ENCODE peak calls at places on chromosomes 4 and X, in six cellular contexts. U is H1, W is HepG2, G is HCT116, H is SK-N-SH, J is GM12878. T is an unnamed sample.

GRCh38 chrX:84363674-84364073 is 138.6 kb downstream of the HDX start:
- DNase-seq in G (no peak), J (no peak), H (no peak), U (no peak), W (no peak), T (no peak)

GRCh38 chr4:6475492-6476020 is 3.1 kb upstream of the PPP2R2C start:
- DNase-seq in J (no peak), U (peak), H (no peak), W (no peak), G (no peak), T (no peak)

GRCh38 chrX:154596290-154596929 is 11.5 kb downstream of the CTAG1A start:
- DNase-seq in H (no peak), U (peak), J (no peak), W (no peak), G (no peak), T (peak)

GRCh38 chr4:101071241-101071640 is 276.1 kb downstream of the PPP3CA start:
- DNase-seq in G (no peak), H (no peak), W (no peak), J (no peak), U (no peak), T (no peak)

GRCh38 chrX:69203367-69204037 is 38.2 kb upstream of the PJA1 start:
- DNase-seq in W (no peak), U (no peak), G (no peak), J (no peak), H (no peak), T (no peak)

GRCh38 chrX:139304471-139304870 is 226.1 kb upstream of the F9 start:
- DNase-seq in W (no peak), H (no peak), G (no peak), J (no peak), U (no peak), T (no peak)

GRCh38 chrX:68822641-68823410 is 6.0 kb upstream of the EFNB1 start:
- DNase-seq in G (peak), W (peak), U (no peak), J (no peak), H (peak), T (peak)

GRCh38 chr4:151358266-151358665 is 32.9 kb upstream of the SH3D19 start:
- DNase-seq in G (no peak), W (no peak), U (no peak), J (no peak), H (no peak), T (no peak)

GRCh38 chrX:138859421-138859820 is 147.9 kb upstream of the FGF13 start:
- DNase-seq in U (no peak), G (no peak), J (no peak), W (no peak), H (no peak), T (no peak)

GRCh38 chrX:17495052-17495451 is 120.1 kb downstream of the NHS start:
- DNase-seq in J (no peak), U (no peak), G (no peak), H (no peak), W (peak), T (no peak)

GRCh38 chrX:45771560-45772340 is 571.1 kb upstream of the DIPK2B start:
- DNase-seq in W (no peak), U (no peak), H (no peak), G (no peak), J (no peak), T (no peak)
- TF ChIP-seq JUND in W (no peak), U (no peak), H (no peak), G (no peak), J (no peak), T (no peak)

DNA sequence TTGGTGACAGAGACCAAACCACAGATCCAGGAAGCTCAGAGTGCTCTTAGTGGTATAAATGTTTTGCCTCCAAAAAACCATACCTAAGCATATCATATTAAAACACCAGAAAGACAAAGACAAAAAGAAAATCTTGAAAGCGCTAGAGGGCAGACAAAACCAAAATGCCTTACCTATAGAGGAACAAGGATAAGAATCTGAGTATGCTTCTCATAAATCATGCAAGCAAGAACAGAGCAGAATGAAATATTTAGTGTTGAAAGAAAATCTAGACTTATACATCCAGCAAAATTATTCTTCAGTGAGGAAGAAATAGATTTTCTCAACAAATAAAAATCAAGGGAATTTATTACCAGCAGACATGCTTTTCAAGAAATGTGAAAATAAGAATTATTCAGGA is 941.0 kb upstream of the INTU start:
- DNase-seq in W (no peak), G (no peak), J (no peak), U (no peak), H (no peak), T (peak)
- TF ChIP-seq JUND in W (no peak), G (no peak), J (no peak), U (no peak), H (no peak), T (no peak)

GRCh38 chrX:123493857-123494256 is 239.0 kb downstream of the THOC2 start:
- DNase-seq in W (no peak), U (no peak), H (no peak), G (no peak), J (no peak), T (no peak)
- TF ChIP-seq JUND in W (no peak), U (no peak), H (no peak), G (no peak), J (no peak), T (no peak)

GRCh38 chr4:157819693-157820464 is 352.9 kb downstream of the GASK1B start:
- DNase-seq in W (no peak), U (no peak), J (no peak), H (no peak), G (no peak), T (peak)

GRCh38 chr4:157824006-157824405 is 348.8 kb downstream of the GASK1B start:
- DNase-seq in U (no peak), G (no peak), H (no peak), J (no peak), W (no peak), T (no peak)

GRCh38 chr4:157821814-157822213 is 351.0 kb downstream of the GASK1B start:
- DNase-seq in G (no peak), H (no peak), J (no peak), W (no peak), U (no peak), T (no peak)

DNA sequence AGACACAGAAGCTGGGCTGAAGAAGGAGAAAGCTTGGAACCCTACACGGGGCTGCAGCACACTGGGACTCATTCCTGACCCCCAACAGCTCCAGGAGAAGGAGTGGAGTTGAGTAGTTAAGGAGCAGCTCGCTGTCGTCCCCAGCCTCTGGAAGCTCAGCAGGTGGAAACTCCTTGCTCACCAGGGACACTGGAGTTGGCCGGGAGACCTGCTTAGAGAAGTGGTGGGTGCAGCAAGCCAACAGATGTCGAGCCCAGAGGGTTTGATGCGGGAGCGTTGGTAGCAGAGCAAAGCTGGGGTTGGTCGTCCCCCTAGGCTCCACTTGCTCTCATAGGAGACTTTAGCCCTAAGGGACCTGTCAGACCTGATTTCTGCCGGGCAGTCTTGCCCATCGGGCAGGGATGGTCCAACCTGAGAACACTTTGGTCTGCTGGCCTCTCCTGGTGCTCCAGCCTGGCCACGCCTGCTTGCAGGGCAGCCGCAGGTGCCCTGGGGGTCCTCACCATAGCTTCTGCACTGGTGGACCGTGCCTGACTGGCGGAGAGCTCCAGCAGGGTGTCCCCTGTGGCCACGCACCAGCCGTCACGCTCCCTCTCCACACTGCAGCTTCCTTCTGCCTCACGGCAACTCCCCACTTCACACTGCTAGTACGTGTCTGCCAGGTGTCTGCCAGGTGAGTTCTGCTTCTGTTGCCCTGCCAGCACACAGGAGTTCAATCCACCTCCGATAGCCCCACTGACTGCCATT is 353.7 kb downstream of the GASK1B start:
- DNase-seq in G (no peak), U (no peak), W (no peak), J (no peak), H (no peak), T (no peak)
- TF ChIP-seq JUND in G (no peak), U (no peak), W (no peak), J (no peak), H (no peak), T (no peak)

GRCh38 chrX:119685225-119686066 is 7.5 kb downstream of the SEPTIN6 start:
- DNase-seq in H (no peak), W (no peak), G (no peak), U (no peak), J (no peak), T (no peak)
- TF ChIP-seq JUND in H (no peak), W (no peak), G (no peak), U (no peak), J (no peak), T (no peak)